ENCODE peak calls at places on chromosomes 7 and 10, in five cellular contexts. L, U, A, X and R are unnamed samples.

GRCh38 chr10:27240891-27241639 is 468 bp upstream of the ACBD5 start:
- DNase-seq in L (no peak), U (no peak), A (peak), X (no peak), R (no peak)

GRCh38 chr7:126657599-126658358 is 595.0 kb downstream of the GRM8 start:
- DNase-seq in L (no peak), U (no peak), A (no peak), X (no peak), R (no peak)

GRCh38 chr10:60295028-60295937 is 94.4 kb downstream of the ANK3 start:
- DNase-seq in L (no peak), U (no peak), A (no peak), X (no peak), R (no peak)

GRCh38 chr7:28125381-28126046 is 55.1 kb downstream of the JAZF1 start:
- DNase-seq in L (no peak), U (no peak), A (peak), X (no peak), R (no peak)

GRCh38 chr10:106111241-106111640 is 1053.3 kb downstream of the SORCS1 start:
- DNase-seq in L (no peak), U (no peak), A (peak), X (no peak), R (no peak)

GRCh38 chr10:80471715-80472233 is 17.7 kb downstream of the TSPAN14 start:
- DNase-seq in L (no peak), U (peak), A (no peak), X (no peak), R (no peak)

GRCh38 chr10:72248477-72249151 is 25.1 kb upstream of the DDIT4 start:
- DNase-seq in L (no peak), U (peak), A (peak), X (peak), R (no peak)

GRCh38 chr10:73923935-73924598 is 13.1 kb downstream of the PLAU start:
- DNase-seq in L (no peak), U (no peak), A (no peak), X (no peak), R (no peak)

GRCh38 chr10:43653746-43654145 is 5.1 kb upstream of the ZNF32 start:
- DNase-seq in L (no peak), U (no peak), A (peak), X (no peak), R (no peak)

GRCh38 chr7:143389316-143390097 is 8.4 kb downstream of the ZYX start:
- DNase-seq in L (no peak), U (no peak), A (no peak), X (no peak), R (no peak)

GRCh38 chr7:93941956-93942355 is 20.4 kb downstream of the GNG11 start:
- DNase-seq in L (no peak), U (no peak), A (peak), X (no peak), R (no peak)

GRCh38 chr10:72084094-72084459 is 4.3 kb downstream of the SPOCK2 start:
- DNase-seq in L (no peak), U (peak), A (no peak), X (peak), R (no peak)

GRCh38 chr10:122492955-122493597 is 31.7 kb downstream of the HTRA1 start:
- DNase-seq in L (no peak), U (no peak), A (peak), X (no peak), R (no peak)

GRCh38 chr7:71716741-71717140 is 584.8 kb downstream of the GALNT17 start:
- DNase-seq in L (no peak), U (no peak), A (no peak), X (no peak), R (no peak)

GRCh38 chr7:19754521-19755116 is 18.8 kb downstream of the TMEM196 start:
- DNase-seq in L (no peak), U (no peak), A (peak), X (no peak), R (no peak)

GRCh38 chr7:37957236-37957970 is 37.0 kb downstream of the EPDR1 start:
- DNase-seq in L (no peak), U (no peak), A (no peak), X (no peak), R (no peak)

GRCh38 chr7:24328050-24328449 is 44.1 kb downstream of the NPY start:
- DNase-seq in L (no peak), U (no peak), A (no peak), X (no peak), R (no peak)

GRCh38 chr7:108836246-108836645 is 266.6 kb downstream of the DNAJB9 start:
- DNase-seq in L (no peak), U (no peak), A (no peak), X (no peak), R (no peak)

GRCh38 chr7:118072893-118073674 is 110.9 kb upstream of the LSM8 start:
- DNase-seq in L (no peak), U (no peak), A (no peak), X (no peak), R (no peak)

GRCh38 chr10:107727762-107728317 is 563.3 kb upstream of the SORCS1 start:
- DNase-seq in L (no peak), U (no peak), A (peak), X (no peak), R (no peak)

GRCh38 chr7:336810-337566 is 47.0 kb downstream of the FOXL3 start:
- DNase-seq in L (no peak), U (no peak), A (no peak), X (no peak), R (no peak)

GRCh38 chr7:105880571-105881330 is 4.4 kb upstream of the ATXN7L1 start:
- DNase-seq in L (no peak), U (no peak), A (no peak), X (no peak), R (no peak)

GRCh38 chr7:115116773-115117715 is 195.2 kb downstream of the MDFIC start:
- DNase-seq in L (no peak), U (no peak), A (no peak), X (no peak), R (no peak)

GRCh38 chr7:130904031-130904757 is 170.2 kb upstream of the KLF14 start:
- DNase-seq in L (no peak), U (no peak), A (peak), X (no peak), R (peak)

GRCh38 chr10:70144372-70145110 is 2.0 kb downstream of the TYSND1 start:
- DNase-seq in L (no peak), U (no peak), A (no peak), X (no peak), R (no peak)

GRCh38 chr7:87570178-87570577 is 30.5 kb downstream of the ABCB1 start:
- DNase-seq in L (no peak), U (no peak), A (peak), X (no peak), R (no peak)

GRCh38 chr10:3803295-3803883 is 18.4 kb upstream of the KLF6 start:
- DNase-seq in L (no peak), U (no peak), A (peak), X (no peak), R (no peak)

GRCh38 chr10:116044722-116045374 is 228.2 kb downstream of the GFRA1 start:
- DNase-seq in L (no peak), U (no peak), A (peak), X (no peak), R (no peak)

GRCh38 chr7:94418851-94419250 is 24.2 kb downstream of the COL1A2 start:
- DNase-seq in L (no peak), U (no peak), A (no peak), X (no peak), R (no peak)

GRCh38 chr10:132499367-132499685 is 38.3 kb upstream of the INPP5A start:
- DNase-seq in L (no peak), U (no peak), A (no peak), X (no peak), R (no peak)

GRCh38 chr10:307659-308058 is 172.4 kb downstream of the ZMYND11 start:
- DNase-seq in L (no peak), U (no peak), A (no peak), X (no peak), R (no peak)

GRCh38 chr10:104387130-104387888 is 33.7 kb downstream of the CFAP58 start:
- DNase-seq in L (no peak), U (no peak), A (no peak), X (no peak), R (no peak)

GRCh38 chr7:111855842-111856227 is 293.5 kb upstream of the IMMP2L start:
- DNase-seq in L (no peak), U (no peak), A (peak), X (no peak), R (peak)

GRCh38 chr10:65611592-65611991 is 1314.2 kb upstream of the LRRTM3 start:
- DNase-seq in L (no peak), U (no peak), A (peak), X (no peak), R (no peak)

GRCh38 chr10:78983608-78984007 is 85.2 kb upstream of the ZMIZ1 start:
- DNase-seq in L (no peak), U (no peak), A (no peak), X (no peak), R (no peak)

GRCh38 chr7:90661290-90662151 is 65.4 kb downstream of the CDK14 start:
- DNase-seq in L (no peak), U (no peak), A (no peak), X (no peak), R (no peak)